ENCODE peak calls at places on chromosomes 16 and 17, in five cellular contexts. D, Z, V, K and Q are unnamed samples.

GRCh38 chr16:27600386-27600785 is 50.4 kb downstream of the KATNIP start:
- DNase-seq in K (no peak), Z (no peak), V (peak), D (no peak), Q (no peak)

GRCh38 chr16:4692460-4693295 is 684 bp upstream of the NUDT16L1 start:
- DNase-seq in Z (no peak), K (no peak), V (peak), D (no peak), Q (no peak)

GRCh38 chr17:80805032-80805751 is 186.4 kb upstream of the CHMP6 start:
- DNase-seq in Z (peak), K (no peak), D (no peak), V (peak), Q (no peak)

GRCh38 chr16:88084881-88085280 is 133.6 kb downstream of the BANP start:
- DNase-seq in V (no peak), K (no peak), D (no peak), Z (peak), Q (peak)

GRCh38 chr16:82260212-82260795 is 90.3 kb upstream of the MPHOSPH6 start:
- DNase-seq in K (no peak), Z (no peak), V (no peak), D (no peak), Q (no peak)

GRCh38 chr16:9437115-9437514 is 345.7 kb downstream of the HAPSTR1 start:
- DNase-seq in Z (no peak), D (no peak), K (no peak), V (peak), Q (no peak)

GRCh38 chr17:8124350-8125195 is 667 bp upstream of the HES7 start:
- DNase-seq in D (no peak), K (no peak), V (peak), Z (peak), Q (no peak)

GRCh38 chr16:86521236-86522197 is 11.2 kb downstream of the FOXF1 start:
- DNase-seq in D (no peak), Z (no peak), K (no peak), V (no peak), Q (no peak)

GRCh38 chr17:76091526-76092285 is 11.9 kb downstream of the EXOC7 start:
- DNase-seq in V (no peak), K (no peak), Z (no peak), D (no peak), Q (no peak)

GRCh38 chr17:82831041-82831817 is 8.6 kb downstream of the ZNF750 start:
- DNase-seq in Z (no peak), K (no peak), D (no peak), V (no peak), Q (no peak)

GRCh38 chr17:65078441-65079160 is 22.1 kb upstream of the GNA13 start:
- DNase-seq in Z (peak), V (no peak), D (no peak), K (peak), Q (peak)

GRCh38 chr16:20704281-20704680 is 6.8 kb upstream of the ACSM1 start:
- DNase-seq in Z (no peak), D (no peak), K (no peak), V (no peak), Q (no peak)

GRCh38 chr16:22053921-22054341 is 38.4 kb upstream of the VWA3A start:
- DNase-seq in Z (no peak), K (no peak), V (no peak), D (no peak), Q (no peak)

GRCh38 chr16:85348921-85349334 is 236.7 kb upstream of the CIBAR2 start:
- DNase-seq in D (no peak), K (no peak), V (peak), Z (no peak), Q (no peak)

GRCh38 chr16:68393333-68393732 is 55.0 kb downstream of the SMPD3 start:
- DNase-seq in D (no peak), V (no peak), Z (no peak), K (no peak), Q (no peak)

GRCh38 chr16:4586297-4586696 is 28.4 kb downstream of the UBALD1 start:
- DNase-seq in Z (no peak), K (no peak), D (no peak), V (peak), Q (no peak)

GRCh38 chr17:63946440-63947363 is 14.6 kb upstream of the CD79B start:
- DNase-seq in D (peak), V (peak), K (peak), Z (peak), Q (no peak)

GRCh38 chr16:31487720-31488629 is 5.1 kb downstream of the SLC5A2 start:
- DNase-seq in V (peak), K (peak), D (peak), Z (peak), Q (no peak)

GRCh38 chr17:16352838-16353701 is at the start of gene CENPV:
- DNase-seq in D (peak), Z (peak), K (peak), V (peak), Q (no peak)

GRCh38 chr17:77182205-77182604 is 41.4 kb downstream of the SEC14L1 start:
- DNase-seq in D (no peak), K (no peak), V (no peak), Z (no peak), Q (no peak)

GRCh38 chr17:75047398-75048098 is 523 bp downstream of the KCTD2 start:
- DNase-seq in D (peak), V (peak), K (no peak), Z (no peak), Q (no peak)

GRCh38 chr16:87725596-87726235 is 40.1 kb downstream of the KLHDC4 start:
- DNase-seq in K (no peak), V (no peak), Z (peak), D (no peak), Q (no peak)

GRCh38 chr16:24668481-24669001 is 60.9 kb upstream of the TNRC6A start:
- DNase-seq in V (no peak), D (no peak), K (no peak), Z (peak), Q (peak)

GRCh38 chr17:68777856-68778694 is 176.9 kb upstream of the FAM20A start:
- DNase-seq in Z (no peak), D (peak), V (peak), K (peak), Q (no peak)

GRCh38 chr16:73997340-73997711 is 299.3 kb upstream of the PSMD7 start:
- DNase-seq in Z (no peak), V (no peak), K (no peak), D (peak), Q (no peak)

GRCh38 chr16:1003551-1004347 is 22.2 kb downstream of the SOX8 start:
- DNase-seq in D (no peak), V (no peak), K (no peak), Z (peak), Q (no peak)

GRCh38 chr16:15714393-15715172 is 64.5 kb downstream of the NDE1 start:
- DNase-seq in K (no peak), Z (no peak), V (peak), D (no peak), Q (no peak)

GRCh38 chr17:80982426-80982974 is 9.1 kb upstream of the CHMP6 start:
- DNase-seq in K (no peak), D (no peak), Z (no peak), V (no peak), Q (no peak)

GRCh38 chr17:65750678-65751077 is 189.2 kb upstream of the AXIN2 start:
- DNase-seq in D (peak), Z (peak), V (no peak), K (peak), Q (peak)

GRCh38 chr16:11673091-11674000 is 5.1 kb downstream of the SNN start:
- DNase-seq in K (no peak), V (peak), D (no peak), Z (no peak), Q (no peak)
- TF ChIP-seq CTCF in K (no peak), V (no peak), D (no peak), Z (no peak), Q (no peak)

GRCh38 chr17:73647767-73648542 is 3.7 kb upstream of the SDK2 start:
- DNase-seq in K (peak), D (no peak), V (no peak), Z (no peak), Q (no peak)

GRCh38 chr17:73648543-73648820 is 4.2 kb upstream of the SDK2 start:
- DNase-seq in D (no peak), K (peak), Z (no peak), V (no peak), Q (no peak)

GRCh38 chr17:73648974-73649373 is 4.7 kb upstream of the SDK2 start:
- DNase-seq in Z (no peak), K (no peak), V (no peak), D (no peak), Q (no peak)

GRCh38 chr17:73650617-73651200 is 6.5 kb upstream of the SDK2 start:
- DNase-seq in D (peak), V (no peak), Z (no peak), K (no peak), Q (no peak)

DNA sequence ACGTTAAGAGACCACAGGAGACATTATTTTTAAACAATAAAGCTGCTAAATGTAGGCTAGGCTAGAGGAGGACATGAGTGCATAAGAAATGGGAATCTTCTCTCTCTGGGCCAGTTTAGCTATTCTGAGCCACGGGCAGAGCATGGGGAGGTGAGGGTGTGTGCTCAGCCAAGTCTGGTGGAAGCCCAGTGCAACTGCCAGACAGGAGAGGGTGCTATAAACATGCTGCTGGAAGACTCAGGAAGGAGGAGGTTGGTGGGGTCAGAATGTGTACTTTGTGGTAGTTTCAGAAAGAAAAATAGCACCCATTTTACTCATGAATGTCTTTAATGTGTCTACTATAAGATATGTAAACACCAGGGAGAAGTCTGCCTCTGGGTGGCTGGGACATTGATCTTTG is 5.9 kb upstream of the SDK2 start:
- DNase-seq in D (peak), Z (no peak), V (peak), K (no peak), Q (no peak)
- TF ChIP-seq CTCF in D (no peak), Z (no peak), V (peak), K (no peak), Q (no peak)

DNA sequence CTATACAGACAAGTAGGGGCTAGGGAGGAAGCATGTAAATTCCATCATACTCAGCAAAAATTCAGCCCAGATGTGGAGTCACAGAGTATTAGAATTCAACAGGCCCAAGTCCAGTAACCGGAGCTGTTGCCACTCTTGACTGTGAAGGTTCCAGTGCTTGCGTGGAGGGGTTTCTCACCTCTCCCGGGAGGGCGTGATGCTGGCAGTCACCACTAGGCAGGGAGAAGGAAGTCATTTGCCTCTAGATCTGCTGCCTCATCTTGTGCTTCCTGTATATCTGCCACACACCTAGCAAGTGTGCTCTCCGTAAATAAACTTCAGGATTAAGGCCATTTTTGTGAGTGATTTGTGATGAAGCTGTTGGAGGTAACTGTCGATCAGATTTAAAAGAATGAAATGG is 1.0 kb upstream of the CKLF start:
- DNase-seq in Z (peak), V (peak), D (peak), K (no peak), Q (no peak)
- TF ChIP-seq CTCF in Z (peak), V (peak), D (peak), K (no peak), Q (peak)

GRCh38 chr17:1882836-1883235 is 53.0 kb downstream of the RPA1 start:
- DNase-seq in K (no peak), Z (peak), D (peak), V (peak), Q (peak)
- TF ChIP-seq CTCF in K (peak), Z (peak), D (peak), V (peak), Q (peak)

GRCh38 chr16:2385441-2385840 is 43.8 kb upstream of the CCNF start:
- DNase-seq in V (peak), D (no peak), Z (peak), K (no peak), Q (peak)

GRCh38 chr16:2388139-2388874 is 40.9 kb upstream of the CCNF start:
- DNase-seq in Z (no peak), K (no peak), V (no peak), D (no peak), Q (no peak)

GRCh38 chr16:2388875-2389433 is 40.3 kb upstream of the CCNF start:
- DNase-seq in Z (peak), V (no peak), K (peak), D (peak), Q (peak)

DNA sequence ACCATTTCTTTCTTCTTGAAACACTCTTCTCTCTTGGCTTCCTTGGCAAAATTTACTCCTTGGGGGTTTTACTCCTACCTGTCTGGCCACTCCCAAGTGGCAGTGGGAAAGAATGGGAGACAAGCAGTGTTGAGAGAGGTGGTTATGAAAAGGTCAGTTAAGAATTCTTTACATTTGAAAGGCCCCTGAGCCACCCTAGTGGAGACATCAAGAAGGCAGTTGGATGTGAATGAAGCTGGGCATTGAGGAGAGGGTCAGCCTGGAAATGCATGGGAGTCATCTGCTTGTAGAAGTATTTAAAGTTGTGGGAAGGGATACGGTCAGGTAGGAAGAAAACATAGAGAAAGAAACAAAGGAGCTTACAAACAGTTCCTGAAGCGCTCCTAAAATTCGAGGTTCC is 42.3 kb upstream of the CCNF start:
- DNase-seq in Z (no peak), K (no peak), V (peak), D (no peak), Q (no peak)
- TF ChIP-seq CTCF in Z (peak), K (no peak), V (peak), D (no peak), Q (peak)

DNA sequence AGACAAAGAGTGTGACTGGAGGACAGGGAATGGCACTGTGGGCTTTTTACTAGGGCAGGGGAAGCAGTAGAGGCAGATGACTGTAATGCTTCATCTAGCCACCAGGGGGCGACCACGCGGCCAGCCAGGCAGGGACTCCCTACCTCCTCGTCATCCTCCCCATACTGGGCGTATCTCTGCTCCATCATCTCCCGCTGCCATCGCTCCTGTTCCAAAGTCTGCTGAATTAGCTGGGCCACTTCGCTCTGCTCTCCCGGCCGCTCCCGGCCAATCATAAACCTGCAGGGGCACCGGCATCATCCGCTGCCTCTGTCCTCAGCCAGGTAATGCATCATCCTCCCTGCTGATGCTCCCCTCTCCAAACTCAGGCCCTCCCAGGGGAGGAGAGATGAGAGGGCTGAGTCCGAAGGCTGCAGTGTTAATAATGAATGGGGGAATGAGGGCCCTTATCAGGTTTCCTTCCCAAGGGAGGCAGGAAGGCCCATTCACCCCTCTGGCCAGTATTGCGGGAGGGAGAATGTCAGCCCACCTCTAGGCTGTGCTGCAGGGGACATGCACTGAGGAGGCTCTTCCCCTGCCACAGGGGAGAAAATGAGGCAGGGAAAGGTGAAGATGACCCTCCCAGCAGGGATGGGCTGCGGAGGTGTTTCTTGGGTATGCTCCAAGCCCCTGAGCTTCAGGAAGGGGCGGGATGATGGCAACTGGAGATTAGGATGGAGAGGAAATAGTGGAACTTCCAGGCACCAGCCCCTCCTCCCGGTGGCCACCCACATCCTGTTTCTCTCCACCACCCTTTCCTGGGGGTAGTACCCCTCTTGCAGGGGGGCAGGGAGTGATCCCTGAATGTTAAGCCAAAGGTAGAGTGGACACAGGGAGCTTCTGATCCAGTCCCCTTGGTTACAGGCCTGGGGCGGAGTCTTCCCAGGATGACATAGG is 10.3 kb upstream of the SAMD14 start:
- DNase-seq in D (peak), Z (peak), V (peak), K (peak), Q (peak)
- TF ChIP-seq CTCF in D (peak), Z (peak), V (peak), K (peak), Q (peak)

GRCh38 chr16:2689968-2690830 is 7.9 kb downstream of the KCTD5 start:
- DNase-seq in D (no peak), K (no peak), V (no peak), Z (no peak), Q (no peak)

GRCh38 chr16:2691491-2692248 is 9.3 kb downstream of the KCTD5 start:
- DNase-seq in D (no peak), K (peak), V (no peak), Z (no peak), Q (no peak)

GRCh38 chr16:2690852-2691251 is 8.5 kb downstream of the KCTD5 start:
- DNase-seq in Z (no peak), K (no peak), V (no peak), D (no peak), Q (no peak)

GRCh38 chr16:2692251-2692947 is 10.1 kb downstream of the KCTD5 start:
- DNase-seq in D (no peak), K (no peak), Z (peak), V (no peak), Q (no peak)

GRCh38 chr16:2692948-2693651 is 10.8 kb downstream of the KCTD5 start:
- DNase-seq in D (no peak), V (peak), K (peak), Z (peak), Q (no peak)
- TF ChIP-seq CTCF in D (no peak), V (no peak), K (no peak), Z (no peak), Q (no peak)

GRCh38 chr16:66516808-66517585 is 32.9 kb downstream of the TK2 start:
- DNase-seq in Z (peak), V (peak), K (peak), D (peak), Q (peak)

GRCh38 chr16:66516172-66516807 is 33.6 kb downstream of the TK2 start:
- DNase-seq in V (no peak), K (no peak), Z (no peak), D (no peak), Q (no peak)

GRCh38 chr16:66517586-66518263 is 32.2 kb downstream of the TK2 start:
- DNase-seq in D (no peak), V (peak), K (no peak), Z (no peak), Q (no peak)

GRCh38 chr16:66512589-66513404 is 37.1 kb downstream of the TK2 start:
- DNase-seq in Z (no peak), D (no peak), V (no peak), K (peak), Q (peak)

DNA sequence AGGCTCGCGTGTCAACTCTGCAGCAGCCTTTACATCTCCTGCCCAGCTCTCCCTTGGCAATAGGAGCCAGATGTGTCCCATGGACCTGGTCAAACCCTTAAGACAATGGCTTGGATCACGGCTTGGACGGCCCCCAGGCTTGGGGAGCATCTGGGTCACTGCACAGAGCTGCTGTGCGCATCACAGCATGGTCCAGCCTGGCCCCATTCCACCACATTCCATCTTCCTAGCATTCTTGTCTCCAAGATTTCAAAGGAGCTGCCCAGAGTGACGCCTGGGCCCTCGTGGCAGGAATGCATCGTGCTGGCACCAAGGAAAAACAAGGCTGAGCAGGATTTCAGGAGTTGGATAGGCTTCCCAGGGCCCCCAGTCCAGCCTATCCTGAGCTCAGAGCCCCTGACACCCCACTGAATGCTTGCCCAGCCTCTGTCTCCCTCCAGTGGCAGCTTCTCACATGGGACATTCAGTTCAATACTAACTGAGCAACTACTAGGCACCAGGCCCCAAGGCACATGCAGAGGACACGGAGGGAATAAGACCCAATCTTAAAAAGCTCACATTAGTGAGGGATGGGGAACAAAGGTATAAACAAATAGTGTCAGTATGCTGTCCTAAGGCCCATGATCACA is 34.3 kb downstream of the TK2 start:
- DNase-seq in Z (peak), D (no peak), V (peak), K (no peak), Q (peak)
- TF ChIP-seq CTCF in Z (peak), D (no peak), V (peak), K (no peak), Q (peak)